ENCODE peak calls at places on chromosomes 16 and 17, in six cellular contexts. G, R, Q, H, D and T are unnamed samples.

GRCh38 chr16:56558024-56558747 is 6.7 kb upstream of the MT4 start:
- DNase-seq in G (no peak), Q (peak; percentile 36), R (no peak), D (no peak), H (no peak), T (peak; percentile 75)

GRCh38 chr17:74108126-74108705 is 95.3 kb upstream of the RPL38 start:
- DNase-seq in R (no peak), G (no peak), Q (no peak), D (no peak), H (no peak), T (no peak)

GRCh38 chr16:81826523-81826922 is 47.4 kb downstream of the PLCG2 start:
- DNase-seq in D (no peak), G (no peak), Q (no peak), H (no peak), R (no peak), T (no peak)

GRCh38 chr16:86662195-86662594 is 83.8 kb downstream of the FOXL1 start:
- DNase-seq in D (no peak), R (no peak), G (no peak), Q (no peak), H (peak; percentile 57), T (no peak)

GRCh38 chr17:40547785-40548478 is 17.3 kb downstream of the CCR7 start:
- DNase-seq in D (no peak), H (no peak), G (no peak), R (no peak), Q (no peak), T (no peak)

GRCh38 chr17:43556292-43556691 is 10.2 kb upstream of the ETV4 start:
- DNase-seq in Q (no peak), G (no peak), R (peak; percentile 49), D (no peak), H (peak; percentile 83), T (peak; percentile 50)

GRCh38 chr17:54807331-54807730 is 93.3 kb upstream of the TOM1L1 start:
- DNase-seq in H (no peak), R (no peak), Q (no peak), D (no peak), G (no peak), T (no peak)

GRCh38 chr16:47847220-47847970 is 308.4 kb downstream of the ABCC12 start:
- DNase-seq in H (no peak), R (no peak), G (no peak), D (no peak), Q (peak; percentile 9), T (no peak)

GRCh38 chr17:69913241-69914015 is 161.6 kb upstream of the KCNJ16 start:
- DNase-seq in R (no peak), Q (no peak), D (no peak), G (no peak), H (no peak), T (no peak)

GRCh38 chr17:32755045-32755805 is 121.7 kb downstream of the MYO1D start:
- DNase-seq in G (no peak), D (no peak), R (peak; percentile 61), Q (peak; percentile 41), H (peak; percentile 27), T (peak; percentile 85)

GRCh38 chr16:27408012-27408601 is 6.1 kb downstream of the IL21R start:
- DNase-seq in D (no peak), R (no peak), G (no peak), Q (peak; percentile 87), H (no peak), T (peak; percentile 72)

GRCh38 chr16:14071576-14072271 is 605 bp downstream of the MRTFB start:
- DNase-seq in G (no peak), H (no peak), D (no peak), R (no peak), Q (no peak), T (no peak)

GRCh38 chr17:82917656-82918345 is 78.0 kb upstream of the ZNF750 start:
- DNase-seq in R (no peak), Q (peak; percentile 33), G (no peak), H (no peak), D (peak; percentile 73), T (peak; percentile 51)

GRCh38 chr16:6160303-6160702 is 1062.7 kb upstream of the EEF2KMT start:
- DNase-seq in H (no peak), R (no peak), D (no peak), Q (peak; percentile 6), G (no peak), T (no peak)

GRCh38 chr16:71675380-71675779 is 49.1 kb downstream of the PHLPP2 start:
- DNase-seq in Q (no peak), D (no peak), G (no peak), R (no peak), H (no peak), T (no peak)

GRCh38 chr16:53323924-53324323 is 110.3 kb upstream of the RBL2 start:
- DNase-seq in H (no peak), R (no peak), G (no peak), Q (no peak), D (no peak), T (no peak)

GRCh38 chr16:80570106-80570478 is 29.3 kb downstream of the DYNLRB2 start:
- DNase-seq in D (no peak), G (no peak), H (no peak), R (peak; percentile 19), Q (peak; percentile 81), T (peak; percentile 20)

DNA sequence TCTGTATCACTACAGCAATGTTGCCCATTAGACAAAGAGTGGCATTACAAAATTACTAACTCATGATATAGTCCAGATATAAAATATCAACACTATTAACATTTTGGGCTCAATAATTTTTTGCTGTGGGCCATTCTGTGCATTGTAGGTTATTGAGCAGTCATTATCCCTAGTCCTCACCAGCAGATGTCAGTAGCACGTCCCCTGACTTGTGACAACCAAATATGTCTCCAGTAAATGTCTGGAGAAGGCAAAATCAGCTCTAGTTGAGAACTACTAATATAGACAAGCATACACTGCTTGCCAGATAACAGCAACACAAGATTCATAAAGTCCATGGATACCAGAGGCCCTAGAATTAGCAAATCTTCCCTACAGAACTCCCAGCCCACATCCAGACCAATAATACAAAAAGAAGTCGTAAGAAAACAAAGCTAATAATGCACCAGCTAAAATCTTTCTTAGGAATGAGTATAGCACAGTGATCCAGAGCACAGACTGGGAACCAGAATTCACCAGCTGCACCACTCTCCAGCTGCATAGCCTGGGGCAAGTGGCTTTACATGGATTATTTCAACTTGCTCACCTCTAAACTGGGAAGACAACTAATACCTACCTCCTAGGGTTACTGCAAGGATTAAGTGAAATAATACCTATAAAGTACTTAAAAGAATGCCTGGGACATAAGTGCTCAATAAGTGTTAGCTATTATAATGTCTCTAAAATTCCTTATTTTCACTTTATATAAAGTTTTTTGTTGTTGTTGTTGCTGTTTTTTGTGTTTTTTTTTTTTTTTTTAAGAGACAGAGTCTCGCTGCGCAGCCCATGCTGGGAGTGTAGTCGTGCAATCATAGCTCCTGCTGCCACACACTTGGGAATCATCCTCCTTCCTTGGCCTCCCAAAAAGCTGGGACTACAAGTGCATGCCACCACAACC is 23.7 kb downstream of the HELZ start:
- DNase-seq in G (peak; percentile 22), D (no peak), R (peak; percentile 55), Q (peak; percentile 51), H (no peak), T (peak; percentile 73)
- TF ChIP-seq CTCF in G (peak; percentile 63), D (peak; percentile 44), R (peak; percentile 61), Q (peak; percentile 80), H (peak; percentile 56), T (peak; percentile 68)

GRCh38 chr17:65560628-65561371 is 648 bp downstream of the AXIN2 start:
- DNase-seq in Q (peak; percentile 76), R (peak; percentile 95), G (peak; percentile 81), H (no peak), D (peak; percentile 95), T (peak; percentile 94)

GRCh38 chr17:65561394-65562205 is at the start of gene AXIN2:
- DNase-seq in D (peak; percentile 96), R (peak; percentile 97), H (no peak), G (peak; percentile 84), Q (peak; percentile 87), T (peak; percentile 89)

GRCh38 chr17:65558683-65559311 is 2.7 kb downstream of the AXIN2 start:
- DNase-seq in R (peak; percentile 28), G (no peak), D (no peak), Q (no peak), H (no peak), T (no peak)

GRCh38 chr17:65559483-65559801 is 2.0 kb downstream of the AXIN2 start:
- DNase-seq in R (no peak), H (no peak), G (no peak), Q (no peak), D (no peak), T (no peak)

GRCh38 chr17:65559802-65560627 is 1.4 kb downstream of the AXIN2 start:
- DNase-seq in Q (no peak), R (peak; percentile 80), G (peak; percentile 25), H (no peak), D (peak; percentile 79), T (peak; percentile 48)
- TF ChIP-seq CTCF in Q (no peak), R (no peak), G (no peak), H (no peak), D (no peak), T (no peak)

GRCh38 chr16:589658-590159 is at the start of gene RAB40C:
- DNase-seq in G (peak; percentile 99), R (peak; percentile 100), Q (peak; percentile 96), D (peak; percentile 100), H (peak; percentile 68), T (peak; percentile 99)
- TF ChIP-seq CTCF in G (no peak), R (no peak), Q (peak; percentile 23), D (peak; percentile 10), H (peak; percentile 33), T (peak; percentile 8)

GRCh38 chr16:57889522-57889921 is 81.4 kb downstream of the CNGB1 start:
- DNase-seq in Q (no peak), D (no peak), R (no peak), H (no peak), G (no peak), T (no peak)

GRCh38 chr16:57889960-57890751 is 80.8 kb downstream of the CNGB1 start:
- DNase-seq in Q (no peak), H (no peak), D (no peak), G (no peak), R (no peak), T (peak; percentile 69)

GRCh38 chr16:57888128-57888527 is 82.8 kb downstream of the CNGB1 start:
- DNase-seq in R (no peak), H (no peak), D (no peak), G (no peak), Q (no peak), T (no peak)

GRCh38 chr16:57887711-57888110 is 83.2 kb downstream of the CNGB1 start:
- DNase-seq in Q (no peak), R (no peak), D (no peak), G (no peak), H (no peak), T (no peak)

DNA sequence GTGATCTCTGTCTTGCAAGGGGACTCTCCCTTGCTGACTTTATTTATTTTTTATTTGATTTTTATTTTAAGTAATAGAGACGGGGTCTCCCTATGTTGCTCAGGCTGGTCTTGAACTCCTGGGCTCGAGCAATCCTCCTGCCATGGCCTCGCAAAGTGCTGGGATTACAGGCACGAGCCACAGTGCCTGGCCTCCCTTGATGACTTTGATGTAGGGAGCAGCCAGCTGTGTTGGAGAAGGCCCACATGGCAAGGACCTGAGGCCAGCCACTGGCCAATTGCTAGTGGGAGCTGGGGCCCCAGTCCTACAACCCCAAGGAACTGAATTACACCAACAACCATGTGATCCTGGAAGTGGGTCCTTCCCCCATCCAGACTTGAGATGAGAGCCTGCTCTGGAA is 81.8 kb downstream of the CNGB1 start:
- DNase-seq in Q (no peak), H (no peak), D (no peak), G (no peak), R (no peak), T (no peak)
- TF ChIP-seq CTCF in Q (no peak), H (no peak), D (no peak), G (no peak), R (no peak), T (no peak)